ENCODE peak calls at places on chromosomes 12 and 14, in nine cellular contexts. S is Panc1; X is aorta; Z is RWPE2; V is K562; A is left lung; K is CD8-positive, alpha-beta T cell; O is PC-3; B is HCT116. C is an unnamed sample.

GRCh38 chr12:124947013-124947412 is 32.6 kb upstream of the UBC start:
- ATAC-seq in X (no peak), Z (no peak), K (no peak), S (no peak), A (no peak), O (no peak), B (no peak), V (no peak), C (no peak)

GRCh38 chr12:123571343-123571813 is 13.0 kb upstream of the TMED2 start:
- ATAC-seq in V (peak), K (no peak), X (peak), B (peak), A (peak), O (no peak), Z (peak), S (peak), C (peak)

GRCh38 chr12:65603428-65604351 is 220.6 kb upstream of the HMGA2 start:
- ATAC-seq in K (no peak), S (peak), B (peak), X (peak), V (peak), A (peak), O (peak), Z (peak), C (peak)

GRCh38 chr12:54074308-54074707 is 20.7 kb downstream of the HOXC4 start:
- ATAC-seq in K (no peak), B (no peak), V (no peak), A (no peak), X (no peak), S (no peak), O (no peak), Z (no peak), C (no peak)

GRCh38 chr12:11641522-11641921 is 8.0 kb upstream of the ETV6 start:
- ATAC-seq in O (no peak), B (no peak), K (no peak), V (no peak), X (no peak), Z (no peak), A (no peak), S (no peak), C (no peak)

GRCh38 chr12:101850199-101850598 is 19.4 kb upstream of the GNPTAB start:
- ATAC-seq in Z (no peak), O (no peak), A (no peak), V (no peak), K (no peak), B (no peak), S (no peak), X (no peak), C (no peak)

GRCh38 chr14:73761621-73762355 is 47.6 kb upstream of the PNMA1 start:
- ATAC-seq in B (no peak), O (no peak), S (no peak), A (no peak), Z (no peak), X (no peak), V (no peak), K (no peak), C (no peak)

GRCh38 chr12:46674126-46674525 is 151.7 kb downstream of the SLC38A4 start:
- ATAC-seq in X (no peak), S (no peak), O (no peak), B (no peak), Z (peak), A (no peak), V (no peak), K (no peak), C (no peak)

DNA sequence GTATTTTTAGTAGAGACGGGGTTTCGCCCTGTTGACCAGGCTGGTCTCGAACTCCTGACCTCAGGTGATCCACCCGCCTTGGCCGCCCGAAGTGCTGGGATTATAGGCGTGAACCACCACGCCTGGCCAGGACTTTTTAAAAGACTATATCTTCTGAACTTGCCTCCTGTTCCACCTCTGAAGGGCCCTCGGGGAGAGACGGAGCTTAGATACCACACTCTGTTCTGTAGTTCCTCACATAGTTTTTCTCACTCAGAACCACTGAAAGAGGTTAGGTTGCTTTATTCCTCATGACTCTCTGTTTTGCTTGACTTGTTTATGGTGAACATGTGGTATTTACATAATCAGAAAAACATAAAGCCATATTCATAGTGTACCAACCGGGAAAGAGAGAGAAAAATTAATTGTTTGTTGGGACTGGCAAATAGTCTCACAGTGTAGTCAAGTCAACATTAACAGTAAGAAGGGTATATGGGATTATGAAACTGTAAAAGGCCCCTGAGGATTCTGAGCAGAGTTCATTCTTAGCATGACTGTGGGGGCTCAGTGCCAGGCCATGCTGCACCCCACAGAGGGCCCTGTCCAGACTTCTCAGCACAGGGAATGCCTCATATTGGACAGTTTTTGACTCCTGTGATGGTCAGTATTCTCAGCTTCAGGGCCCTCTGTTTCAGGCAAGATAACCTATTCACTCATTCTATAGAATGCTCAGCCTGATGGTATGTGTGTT is 342.3 kb downstream of the ZFP36L1 start:
- ATAC-seq in B (no peak), A (no peak), K (no peak), O (no peak), Z (no peak), X (no peak), S (no peak), V (no peak), C (no peak)
- H3K27ac ChIP-seq in B (no peak), A (no peak), K (no peak), O (no peak), Z (peak), X (no peak), S (peak), V (no peak), C (peak)

GRCh38 chr12:25384038-25384953 is 133.6 kb upstream of the KRAS start:
- ATAC-seq in X (no peak), O (no peak), A (no peak), B (no peak), K (no peak), Z (no peak), V (no peak), S (no peak), C (no peak)
- H3K27ac ChIP-seq in X (no peak), O (no peak), A (peak), B (no peak), K (peak), Z (no peak), V (no peak), S (no peak), C (peak)

GRCh38 chr12:92928962-92929915 is at the start of gene EEA1:
- ATAC-seq in B (peak), K (peak), O (peak), A (peak), Z (peak), S (peak), X (peak), V (peak), C (peak)
- H3K27ac ChIP-seq in B (peak), K (peak), O (peak), A (peak), Z (peak), S (peak), X (peak), V (peak), C (peak)

GRCh38 chr12:52235822-52236291 is 2.8 kb downstream of the KRT7 start:
- ATAC-seq in B (peak), Z (no peak), K (no peak), X (no peak), S (peak), V (no peak), A (peak), O (peak), C (no peak)
- H3K27ac ChIP-seq in B (no peak), Z (peak), K (no peak), X (no peak), S (peak), V (no peak), A (peak), O (peak), C (no peak)

DNA sequence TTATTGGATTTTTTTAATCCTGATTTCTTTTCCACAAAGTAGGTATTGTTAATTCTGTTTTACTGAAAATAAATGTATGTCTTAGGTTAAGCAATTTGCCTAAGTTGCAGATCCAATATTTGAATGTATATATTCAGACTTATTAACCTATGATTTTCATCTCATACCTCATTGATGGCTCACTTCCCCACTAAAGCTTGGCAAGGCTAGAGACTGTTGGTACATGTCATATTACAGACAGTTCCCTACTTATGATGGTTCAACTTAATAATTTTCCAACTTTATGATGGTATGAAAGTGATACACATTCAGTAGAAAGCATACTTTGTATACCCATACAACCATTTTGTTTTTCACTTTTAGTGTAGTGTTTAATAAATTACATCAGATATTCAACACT is 33.2 kb upstream of the KCNH3 start:
- ATAC-seq in K (no peak), O (peak), Z (peak), B (no peak), V (no peak), S (no peak), A (no peak), X (no peak), C (no peak)
- H3K27ac ChIP-seq in K (no peak), O (peak), Z (peak), B (peak), V (no peak), S (no peak), A (no peak), X (no peak), C (no peak)